ENCODE peak calls at places on chromosomes 6 and 20, in ten cellular contexts. F is transverse colon; J is adipocyte; H is COR-L47; A is DMS153; K is activated naive CD8-positive, alpha-beta T cell treated with anti-CD3 and anti-CD28 coated beads for 36 hours; D is D341Med; B is activated CD4-positive, alpha-beta T cell treated with anti-CD3 and anti-CD28 coated beads for 24 hours; P is HCT116; Y is AG08396. E is an unnamed sample.

GRCh38 chr6:47335456-47335855 is 25.8 kb upstream of the TNFRSF21 start:
- DNase-seq in B (no peak), H (no peak), F (no peak), A (no peak), J (no peak), Y (no peak), K (no peak), P (no peak), D (no peak), E (no peak)

GRCh38 chr20:53782612-53783246 is 189.1 kb upstream of the ZNF217 start:
- DNase-seq in A (no peak), P (no peak), B (no peak), K (no peak), D (no peak), H (no peak), J (no peak), Y (no peak), F (no peak), E (no peak)

GRCh38 chr6:134850906-134851305 is 99.0 kb downstream of the ALDH8A1 start:
- DNase-seq in P (no peak), D (no peak), A (no peak), B (no peak), K (no peak), Y (no peak), H (no peak), J (peak), F (no peak), E (no peak)

GRCh38 chr6:148451690-148452089 is 109.1 kb downstream of the SASH1 start:
- DNase-seq in P (no peak), J (no peak), K (no peak), H (no peak), A (no peak), B (no peak), F (peak), Y (no peak), D (no peak), E (no peak)

GRCh38 chr6:24355422-24355821 is 2.4 kb downstream of the DCDC2 start:
- DNase-seq in D (no peak), K (no peak), H (no peak), Y (no peak), J (no peak), F (no peak), P (no peak), A (no peak), B (no peak), E (no peak)

GRCh38 chr6:97473979-97474378 is 191.0 kb upstream of the MMS22L start:
- DNase-seq in P (no peak), K (no peak), Y (no peak), B (no peak), A (no peak), F (no peak), D (no peak), H (no peak), J (no peak), E (no peak)

GRCh38 chr20:57326667-57327455 is 2.7 kb upstream of the SPO11 start:
- DNase-seq in D (no peak), Y (no peak), J (no peak), A (no peak), B (no peak), H (peak), F (peak), K (no peak), P (peak), E (no peak)

GRCh38 chr6:95091823-95092436 is 485.4 kb upstream of the MANEA start:
- DNase-seq in B (no peak), A (peak), P (peak), Y (peak), H (peak), K (no peak), D (peak), J (peak), F (no peak), E (no peak)

GRCh38 chr6:96624957-96625356 is 62.0 kb downstream of the FHL5 start:
- DNase-seq in J (no peak), B (no peak), H (no peak), P (no peak), A (no peak), F (no peak), D (no peak), K (no peak), Y (no peak), E (no peak)